ENCODE peak calls at places on chromosomes 3 and 15, in seven cellular contexts. I, Q, P, R, Z, U and N are unnamed samples.

GRCh38 chr15:31272558-31273257 is 53.9 kb upstream of the KLF13 start:
- DNase-seq in I (peak), Z (no peak), U (peak), Q (peak), P (peak), R (no peak), N (no peak)

GRCh38 chr3:136142592-136142991 is 53.5 kb downstream of the MSL2 start:
- DNase-seq in Z (no peak), Q (peak), U (no peak), P (no peak), R (peak), I (no peak), N (no peak)

GRCh38 chr3:59411694-59412093 is 361.9 kb upstream of the CFAP20DC start:
- DNase-seq in Q (no peak), R (no peak), P (no peak), U (no peak), Z (no peak), I (no peak), N (no peak)

GRCh38 chr3:123319760-123320159 is 118.0 kb downstream of the SEC22A start:
- DNase-seq in P (no peak), Q (no peak), U (peak), R (no peak), I (no peak), Z (no peak), N (no peak)

GRCh38 chr3:94303897-94304296 is 241.0 kb downstream of the NSUN3 start:
- DNase-seq in R (no peak), U (no peak), I (peak), Q (no peak), Z (no peak), P (no peak), N (peak)

GRCh38 chr3:193883551-193883950 is 252.4 kb upstream of the HES1 start:
- DNase-seq in R (no peak), P (no peak), Z (no peak), Q (no peak), I (no peak), U (no peak), N (no peak)

GRCh38 chr3:188259611-188260010 is 105.7 kb downstream of the LPP start:
- DNase-seq in Q (no peak), I (no peak), P (no peak), Z (no peak), U (no peak), R (no peak), N (no peak)

GRCh38 chr3:123941150-123941941 is 19.7 kb downstream of the CCDC14 start:
- DNase-seq in Q (no peak), P (no peak), R (no peak), Z (no peak), I (no peak), U (no peak), N (no peak)

GRCh38 chr15:67708500-67708899 is 116.8 kb upstream of the SKOR1 start:
- DNase-seq in P (no peak), Z (no peak), I (no peak), Q (no peak), U (no peak), R (no peak), N (no peak)

GRCh38 chr15:80945605-80946004 is 44.0 kb downstream of the MESD start:
- DNase-seq in P (no peak), Z (no peak), U (no peak), R (no peak), I (no peak), Q (no peak), N (no peak)

GRCh38 chr3:86826292-86826691 is 164.7 kb downstream of the VGLL3 start:
- DNase-seq in Q (no peak), Z (no peak), R (no peak), U (no peak), I (no peak), P (no peak), N (no peak)

GRCh38 chr3:195807681-195808121 is 4.0 kb downstream of the MUC4 start:
- DNase-seq in I (no peak), R (no peak), P (peak), U (no peak), Z (peak), Q (no peak), N (no peak)

GRCh38 chr15:73326157-73326556 is 42.6 kb downstream of the HCN4 start:
- DNase-seq in P (peak), R (no peak), I (no peak), U (no peak), Z (no peak), Q (no peak), N (no peak)

GRCh38 chr3:177528306-177529070 is 331.2 kb upstream of the TBL1XR1 start:
- DNase-seq in Z (no peak), U (no peak), P (no peak), R (no peak), Q (no peak), I (no peak), N (no peak)

GRCh38 chr3:11917051-11917450 is 70.4 kb upstream of the TAMM41 start:
- DNase-seq in Z (no peak), Q (no peak), I (peak), R (no peak), P (peak), U (no peak), N (no peak)

GRCh38 chr3:43001094-43001553 is 22.0 kb downstream of the GASK1A start:
- DNase-seq in I (no peak), Q (no peak), U (no peak), Z (no peak), P (no peak), R (no peak), N (peak)

GRCh38 chr15:85142324-85142723 is 160.7 kb downstream of the PDE8A start:
- DNase-seq in Z (no peak), Q (peak), U (no peak), R (no peak), P (no peak), I (no peak), N (no peak)

GRCh38 chr3:24161841-24162240 is 216.8 kb downstream of the NR1D2 start:
- DNase-seq in Q (no peak), Z (no peak), R (no peak), U (no peak), P (no peak), I (no peak), N (no peak)

GRCh38 chr3:66648975-66649374 is 148.2 kb upstream of the LRIG1 start:
- DNase-seq in P (no peak), Z (no peak), I (no peak), R (no peak), U (no peak), Q (no peak), N (no peak)

GRCh38 chr3:149310796-149311534 is 22.5 kb downstream of the TM4SF18 start:
- DNase-seq in Z (no peak), Q (no peak), I (no peak), U (no peak), P (no peak), R (no peak), N (no peak)

GRCh38 chr3:194688207-194688711 is 2.6 kb downstream of the FAM43A start:
- DNase-seq in R (no peak), I (no peak), U (no peak), P (peak), Q (no peak), Z (no peak), N (no peak)

GRCh38 chr3:29554584-29554983 is 273.7 kb downstream of the RBMS3 start:
- DNase-seq in I (no peak), Q (no peak), U (no peak), P (no peak), Z (no peak), R (no peak), N (no peak)

GRCh38 chr15:71807691-71808091 is 2.7 kb upstream of the NR2E3 start:
- DNase-seq in P (no peak), R (no peak), I (no peak), Q (no peak), U (no peak), Z (no peak), N (no peak)

GRCh38 chr3:150202696-150203095 is 205.4 kb upstream of the TSC22D2 start:
- DNase-seq in Q (no peak), R (no peak), Z (no peak), P (no peak), I (no peak), U (no peak), N (no peak)

GRCh38 chr3:23488618-23489017 is 285.5 kb downstream of the UBE2E2 start:
- DNase-seq in P (no peak), R (no peak), U (no peak), I (no peak), Z (no peak), Q (no peak), N (no peak)

GRCh38 chr15:53611145-53611920 is 148.1 kb downstream of the WDR72 start:
- DNase-seq in P (no peak), U (no peak), I (no peak), Z (no peak), Q (peak), R (no peak), N (no peak)

GRCh38 chr15:51086409-51086808 is 8.3 kb downstream of the TNFAIP8L3 start:
- DNase-seq in R (no peak), P (no peak), Q (no peak), U (no peak), Z (no peak), I (no peak), N (no peak)

GRCh38 chr3:173733029-173733652 is 335.6 kb downstream of the NLGN1 start:
- DNase-seq in Q (peak), Z (no peak), U (no peak), P (no peak), R (no peak), I (no peak), N (no peak)

GRCh38 chr3:35639251-35640185 is at the start of gene ARPP21:
- DNase-seq in U (no peak), Q (peak), P (no peak), R (peak), Z (peak), I (peak), N (peak)

GRCh38 chr15:68498076-68498475 is 66.1 kb upstream of the ITGA11 start:
- DNase-seq in Z (no peak), I (no peak), Q (no peak), U (no peak), R (no peak), P (no peak), N (no peak)

GRCh38 chr3:10247679-10248183 is 528 bp upstream of the TATDN2 start:
- DNase-seq in P (peak), R (no peak), I (no peak), Q (no peak), U (no peak), Z (no peak), N (no peak)

GRCh38 chr15:61041886-61042285 is 187.2 kb downstream of the RORA start:
- DNase-seq in I (no peak), P (no peak), R (no peak), U (no peak), Z (no peak), Q (no peak), N (no peak)

GRCh38 chr3:65433480-65433879 is 605.2 kb downstream of the MAGI1 start:
- DNase-seq in Z (no peak), Q (no peak), P (no peak), R (no peak), I (no peak), U (no peak), N (no peak)

GRCh38 chr3:119293761-119294401 is at the start of gene ARHGAP31:
- DNase-seq in Z (peak), I (peak), P (peak), U (peak), R (peak), Q (peak), N (peak)

GRCh38 chr3:14001136-14001535 is 121.3 kb upstream of the WNT7A start:
- DNase-seq in P (no peak), U (no peak), I (no peak), Z (no peak), Q (no peak), R (no peak), N (no peak)

GRCh38 chr3:37254316-37254715 is 79.9 kb upstream of the LRRFIP2 start:
- DNase-seq in U (no peak), Z (no peak), I (no peak), Q (no peak), R (no peak), P (no peak), N (no peak)

GRCh38 chr3:14761121-14761672 is 57.6 kb upstream of the FGD5 start:
- DNase-seq in I (no peak), U (no peak), R (no peak), Q (no peak), P (no peak), Z (no peak), N (no peak)

GRCh38 chr3:48187579-48188265 is 495 bp downstream of the CDC25A start:
- DNase-seq in U (peak), P (peak), Q (peak), Z (peak), R (no peak), I (peak), N (no peak)